ENCODE peak calls at places on chromosomes 2 and 18, in six cellular contexts. One of them, this sample, is unnamed.
A peak's percentile ranks its signal among the peaks of the same experiment; 100 is the strongest.

GRCh38 chr2:104102615-104103014 is 751.3 kb upstream of the POU3F3 start:
- DNase-seq in neuronal stem cell: no peak
- DNase-seq in H1: no peak
- DNase-seq in IMR-90: no peak
- DNase-seq in mesenchymal stem cell: no peak
- DNase-seq in trophoblast cell: no peak
- DNase-seq in this sample: no peak

GRCh38 chr18:46224181-46224775 is 120.1 kb downstream of the HAUS1 start:
- DNase-seq in IMR-90: no peak
- DNase-seq in mesenchymal stem cell: no peak
- DNase-seq in H1: no peak
- DNase-seq in neuronal stem cell: no peak
- DNase-seq in trophoblast cell: peak; percentile 5
- DNase-seq in this sample: no peak

GRCh38 chr2:86485103-86485502 is 43.9 kb downstream of the KDM3A start:
- DNase-seq in IMR-90: peak; percentile 48
- DNase-seq in H1: no peak
- DNase-seq in mesenchymal stem cell: peak; percentile 29
- DNase-seq in trophoblast cell: peak; percentile 8
- DNase-seq in neuronal stem cell: no peak
- DNase-seq in this sample: no peak

GRCh38 chr2:4420032-4420431 is 716.7 kb downstream of the DCDC2C start:
- DNase-seq in IMR-90: no peak
- DNase-seq in trophoblast cell: no peak
- DNase-seq in mesenchymal stem cell: no peak
- DNase-seq in neuronal stem cell: no peak
- DNase-seq in H1: no peak
- DNase-seq in this sample: no peak

GRCh38 chr2:212814941-212815340 is 276.3 kb upstream of the ERBB4 start:
- DNase-seq in trophoblast cell: no peak
- DNase-seq in IMR-90: no peak
- DNase-seq in neuronal stem cell: no peak
- DNase-seq in mesenchymal stem cell: no peak
- DNase-seq in H1: no peak
- DNase-seq in this sample: no peak

GRCh38 chr18:48312066-48312465 is 97.1 kb downstream of the ZBTB7C start:
- DNase-seq in trophoblast cell: no peak
- DNase-seq in mesenchymal stem cell: no peak
- DNase-seq in H1: no peak
- DNase-seq in neuronal stem cell: no peak
- DNase-seq in IMR-90: no peak
- DNase-seq in this sample: no peak

GRCh38 chr2:219836647-219837177 is 209.3 kb downstream of the SLC4A3 start:
- DNase-seq in trophoblast cell: peak; percentile 74
- DNase-seq in IMR-90: peak; percentile 17
- DNase-seq in mesenchymal stem cell: no peak
- DNase-seq in neuronal stem cell: no peak
- DNase-seq in H1: no peak
- DNase-seq in this sample: no peak

GRCh38 chr2:190875881-190876280 is 4.7 kb upstream of the GLS start:
- DNase-seq in neuronal stem cell: no peak
- DNase-seq in trophoblast cell: no peak
- DNase-seq in H1: no peak
- DNase-seq in mesenchymal stem cell: no peak
- DNase-seq in IMR-90: no peak
- DNase-seq in this sample: no peak

GRCh38 chr2:241154915-241155314 is 4.6 kb downstream of the PPP1R7 start:
- DNase-seq in neuronal stem cell: no peak
- DNase-seq in H1: no peak
- DNase-seq in IMR-90: peak; percentile 77
- DNase-seq in trophoblast cell: no peak
- DNase-seq in mesenchymal stem cell: no peak
- DNase-seq in this sample: no peak

GRCh38 chr18:79479761-79480161 is 84.0 kb downstream of the NFATC1 start:
- DNase-seq in neuronal stem cell: no peak
- DNase-seq in H1: no peak
- DNase-seq in mesenchymal stem cell: no peak
- DNase-seq in trophoblast cell: no peak
- DNase-seq in IMR-90: no peak
- DNase-seq in this sample: no peak

GRCh38 chr2:25112113-25112512 is 56.3 kb downstream of the POMC start:
- DNase-seq in IMR-90: no peak
- DNase-seq in mesenchymal stem cell: no peak
- DNase-seq in neuronal stem cell: no peak
- DNase-seq in H1: no peak
- DNase-seq in trophoblast cell: no peak
- DNase-seq in this sample: no peak

GRCh38 chr2:198004173-198004572 is 199.8 kb downstream of the PLCL1 start:
- DNase-seq in trophoblast cell: no peak
- DNase-seq in IMR-90: no peak
- DNase-seq in mesenchymal stem cell: peak; percentile 2
- DNase-seq in neuronal stem cell: no peak
- DNase-seq in H1: no peak
- DNase-seq in this sample: no peak

GRCh38 chr2:160490760-160491367 is 2.7 kb downstream of the RBMS1 start:
- DNase-seq in trophoblast cell: no peak
- DNase-seq in mesenchymal stem cell: no peak
- DNase-seq in IMR-90: no peak
- DNase-seq in neuronal stem cell: no peak
- DNase-seq in H1: no peak
- DNase-seq in this sample: no peak

GRCh38 chr2:113981404-113982134 is 91.7 kb downstream of the ACTR3 start:
- DNase-seq in mesenchymal stem cell: no peak
- DNase-seq in neuronal stem cell: no peak
- DNase-seq in trophoblast cell: no peak
- DNase-seq in H1: no peak
- DNase-seq in IMR-90: peak; percentile 28
- DNase-seq in this sample: no peak

GRCh38 chr2:221779614-221780067 is 207.5 kb upstream of the EPHA4 start:
- DNase-seq in IMR-90: peak; percentile 81
- DNase-seq in trophoblast cell: no peak
- DNase-seq in neuronal stem cell: no peak
- DNase-seq in mesenchymal stem cell: peak; percentile 15
- DNase-seq in H1: no peak
- DNase-seq in this sample: no peak

GRCh38 chr2:174399171-174399570 is 3.6 kb downstream of the SCRN3 start:
- DNase-seq in IMR-90: peak; percentile 54
- DNase-seq in neuronal stem cell: no peak
- DNase-seq in mesenchymal stem cell: no peak
- DNase-seq in trophoblast cell: peak; percentile 72
- DNase-seq in H1: no peak
- DNase-seq in this sample: no peak

GRCh38 chr2:226495466-226496161 is 304.0 kb downstream of the IRS1 start:
- DNase-seq in H1: no peak
- DNase-seq in IMR-90: no peak
- DNase-seq in neuronal stem cell: peak; percentile 15
- DNase-seq in trophoblast cell: no peak
- DNase-seq in mesenchymal stem cell: no peak
- DNase-seq in this sample: no peak

GRCh38 chr18:74609535-74609934 is 11.9 kb downstream of the ZNF407 start:
- DNase-seq in neuronal stem cell: no peak
- DNase-seq in trophoblast cell: peak; percentile 22
- DNase-seq in IMR-90: peak; percentile 96
- DNase-seq in H1: no peak
- DNase-seq in mesenchymal stem cell: peak; percentile 75
- DNase-seq in this sample: no peak

GRCh38 chr2:29530281-29530680 is 391.1 kb downstream of the ALK start:
- DNase-seq in mesenchymal stem cell: no peak
- DNase-seq in neuronal stem cell: no peak
- DNase-seq in H1: no peak
- DNase-seq in IMR-90: peak; percentile 4
- DNase-seq in trophoblast cell: peak; percentile 47
- DNase-seq in this sample: no peak

GRCh38 chr2:224659726-224660125 is 56.4 kb downstream of the CCDC195 start:
- DNase-seq in IMR-90: no peak
- DNase-seq in trophoblast cell: no peak
- DNase-seq in H1: no peak
- DNase-seq in neuronal stem cell: no peak
- DNase-seq in mesenchymal stem cell: no peak
- DNase-seq in this sample: no peak

GRCh38 chr18:27585602-27586173 is 400.6 kb upstream of the CHST9 start:
- DNase-seq in H1: no peak
- DNase-seq in neuronal stem cell: no peak
- DNase-seq in IMR-90: no peak
- DNase-seq in mesenchymal stem cell: no peak
- DNase-seq in trophoblast cell: no peak
- DNase-seq in this sample: no peak

GRCh38 chr2:101743288-101743687 is 45.8 kb downstream of the MAP4K4 start:
- DNase-seq in trophoblast cell: no peak
- DNase-seq in H1: no peak
- DNase-seq in IMR-90: no peak
- DNase-seq in neuronal stem cell: no peak
- DNase-seq in mesenchymal stem cell: no peak
- DNase-seq in this sample: no peak

GRCh38 chr2:101741775-101742520 is 44.4 kb downstream of the MAP4K4 start:
- DNase-seq in H1: no peak
- DNase-seq in IMR-90: no peak
- DNase-seq in neuronal stem cell: peak; percentile 43
- DNase-seq in mesenchymal stem cell: peak; percentile 48
- DNase-seq in trophoblast cell: no peak
- DNase-seq in this sample: peak; percentile 76

GRCh38 chr2:101738649-101739048 is 41.1 kb downstream of the MAP4K4 start:
- DNase-seq in trophoblast cell: no peak
- DNase-seq in neuronal stem cell: no peak
- DNase-seq in H1: no peak
- DNase-seq in mesenchymal stem cell: no peak
- DNase-seq in IMR-90: no peak
- DNase-seq in this sample: no peak

GRCh38 chr2:101737478-101738240 is 40.2 kb downstream of the MAP4K4 start:
- DNase-seq in H1: no peak
- DNase-seq in IMR-90: no peak
- DNase-seq in trophoblast cell: no peak
- DNase-seq in neuronal stem cell: no peak
- DNase-seq in mesenchymal stem cell: no peak
- DNase-seq in this sample: no peak

DNA sequence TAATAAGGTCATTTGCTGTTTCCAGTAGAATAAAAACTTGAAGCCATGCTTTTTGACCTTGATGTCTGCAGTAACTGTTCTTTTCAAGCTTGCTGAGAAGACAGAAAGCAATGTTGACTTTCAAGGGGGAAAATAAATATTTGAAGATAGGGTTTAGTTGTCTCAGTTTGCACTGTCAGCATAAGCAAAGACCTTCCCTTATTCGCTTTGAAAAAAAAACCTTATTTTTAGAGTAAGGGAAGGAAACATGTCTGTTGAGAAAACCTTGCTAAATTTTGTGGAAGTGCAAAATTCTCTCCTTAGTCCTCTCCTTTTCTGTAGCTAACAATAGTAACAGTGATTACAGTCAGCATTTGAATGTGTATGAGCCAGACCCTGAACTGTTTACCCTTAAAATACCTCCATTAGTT is 43.1 kb downstream of the MAP4K4 start:
- DNase-seq in mesenchymal stem cell: peak; percentile 38
- DNase-seq in trophoblast cell: no peak
- DNase-seq in IMR-90: peak; percentile 37
- DNase-seq in H1: no peak
- DNase-seq in neuronal stem cell: no peak
- DNase-seq in this sample: no peak
- H3K4me1 ChIP-seq in mesenchymal stem cell: peaks cover 13% of the 10 kb centered on the region
- H3K4me1 ChIP-seq in trophoblast cell: peaks cover 4% of the 10 kb centered on the region
- H3K4me1 ChIP-seq in IMR-90: peaks cover 30% of the 10 kb centered on the region
- H3K4me1 ChIP-seq in H1: peaks cover 24% of the 10 kb centered on the region
- H3K4me1 ChIP-seq in neuronal stem cell: peaks cover 26% of the 10 kb centered on the region
- H3K4me1 ChIP-seq in this sample: peaks cover 3% of the 10 kb centered on the region

DNA sequence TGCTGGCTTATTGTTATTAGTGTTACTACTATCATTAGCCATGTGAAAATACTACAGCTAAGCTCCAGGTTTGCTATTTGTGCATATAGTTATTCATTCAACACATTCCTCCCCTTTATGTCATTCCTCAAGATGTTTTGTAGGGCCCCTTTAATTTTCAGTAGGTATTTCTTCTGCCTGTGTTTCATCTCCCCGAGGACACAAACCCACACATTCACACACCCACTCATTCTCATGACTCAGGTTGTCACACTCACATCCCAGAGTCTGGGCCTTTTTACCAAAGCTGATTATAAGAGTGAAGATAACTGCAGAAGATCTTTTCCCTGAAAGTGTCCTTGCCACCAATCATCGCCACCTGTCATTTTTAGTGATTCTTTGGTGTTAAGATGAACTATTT is 68.6 kb upstream of the SPOPL start:
- DNase-seq in trophoblast cell: no peak
- DNase-seq in IMR-90: peak; percentile 45
- DNase-seq in mesenchymal stem cell: no peak
- DNase-seq in neuronal stem cell: no peak
- DNase-seq in H1: no peak
- DNase-seq in this sample: no peak
- H3K14ac ChIP-seq in trophoblast cell: peak overlapping the region; percentile 61
- H3K14ac ChIP-seq in IMR-90: no peak overlapping the region
- H3K14ac ChIP-seq in mesenchymal stem cell: no peak overlapping the region
- H3K14ac ChIP-seq in neuronal stem cell: no peak overlapping the region
- H3K14ac ChIP-seq in H1: no peak overlapping the region
- H3K14ac ChIP-seq in this sample: no peak overlapping the region

GRCh38 chr18:35680139-35680551 is 98.6 kb downstream of the GALNT1 start:
- DNase-seq in neuronal stem cell: no peak
- DNase-seq in IMR-90: no peak
- DNase-seq in H1: no peak
- DNase-seq in mesenchymal stem cell: peak; percentile 24
- DNase-seq in trophoblast cell: no peak
- DNase-seq in this sample: no peak
- H3K4me1 ChIP-seq in neuronal stem cell: peaks cover 6% of the 10 kb centered on the region
- H3K4me1 ChIP-seq in IMR-90: peaks cover 6% of the 10 kb centered on the region
- H3K4me1 ChIP-seq in H1: no peaks in the 10 kb centered on the region
- H3K4me1 ChIP-seq in mesenchymal stem cell: no peaks in the 10 kb centered on the region
- H3K4me1 ChIP-seq in trophoblast cell: no peaks in the 10 kb centered on the region
- H3K4me1 ChIP-seq in this sample: no peaks in the 10 kb centered on the region

GRCh38 chr2:217703999-217704398 is 298.8 kb downstream of the TNS1 start:
- DNase-seq in trophoblast cell: no peak
- DNase-seq in mesenchymal stem cell: no peak
- DNase-seq in neuronal stem cell: no peak
- DNase-seq in H1: no peak
- DNase-seq in IMR-90: no peak
- DNase-seq in this sample: no peak

GRCh38 chr2:217706095-217706494 is 296.7 kb downstream of the TNS1 start:
- DNase-seq in trophoblast cell: peak; percentile 83
- DNase-seq in neuronal stem cell: no peak
- DNase-seq in H1: no peak
- DNase-seq in mesenchymal stem cell: no peak
- DNase-seq in IMR-90: no peak
- DNase-seq in this sample: no peak

GRCh38 chr2:217706513-217706912 is 296.3 kb downstream of the TNS1 start:
- DNase-seq in mesenchymal stem cell: no peak
- DNase-seq in H1: no peak
- DNase-seq in neuronal stem cell: no peak
- DNase-seq in IMR-90: no peak
- DNase-seq in trophoblast cell: no peak
- DNase-seq in this sample: no peak

GRCh38 chr2:217707116-217707742 is 295.6 kb downstream of the TNS1 start:
- DNase-seq in mesenchymal stem cell: peak; percentile 32
- DNase-seq in H1: no peak
- DNase-seq in neuronal stem cell: no peak
- DNase-seq in trophoblast cell: peak; percentile 83
- DNase-seq in IMR-90: peak; percentile 56
- DNase-seq in this sample: no peak

DNA sequence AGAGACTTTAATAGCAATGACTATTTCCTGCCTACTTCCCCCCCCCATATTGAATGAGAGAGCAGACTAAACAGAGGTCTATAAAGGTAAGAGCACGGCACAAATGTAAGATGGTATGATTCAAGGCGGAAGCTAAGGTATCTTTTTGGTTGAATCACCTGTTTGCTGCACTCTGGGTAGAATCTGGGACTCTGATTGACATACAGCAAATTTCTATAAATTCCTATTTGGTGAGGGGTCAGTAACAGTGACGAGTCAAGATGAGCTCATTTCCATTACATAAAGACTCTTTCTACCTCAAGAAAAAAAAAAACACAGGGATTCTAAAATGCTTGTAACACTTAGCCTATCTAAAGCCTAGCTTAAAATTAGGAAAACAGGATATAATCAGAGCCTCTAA is 297.3 kb downstream of the TNS1 start:
- DNase-seq in IMR-90: peak; percentile 25
- DNase-seq in H1: no peak
- DNase-seq in neuronal stem cell: no peak
- DNase-seq in trophoblast cell: no peak
- DNase-seq in mesenchymal stem cell: no peak
- DNase-seq in this sample: no peak
- H3K14ac ChIP-seq in IMR-90: no peak overlapping the region
- H3K14ac ChIP-seq in H1: no peak overlapping the region
- H3K14ac ChIP-seq in neuronal stem cell: no peak overlapping the region
- H3K14ac ChIP-seq in trophoblast cell: no peak overlapping the region
- H3K14ac ChIP-seq in mesenchymal stem cell: no peak overlapping the region
- H3K14ac ChIP-seq in this sample: no peak overlapping the region